ENCODE peak calls at places on chromosomes 4 and X, in six cellular contexts. N is lung, H is lower lobe of right lung, M is GM12865, U is OCI-LY7, A is endothelial cell. I is an unnamed sample.

GRCh38 chrX:39639871-39640270 is 457.9 kb downstream of the BCOR start:
- DNase-seq in M (no peak), N (no peak), H (no peak), U (no peak), A (no peak), I (no peak)

GRCh38 chr4:81366786-81367185 is 104.9 kb downstream of the RASGEF1B start:
- DNase-seq in U (no peak), H (no peak), A (no peak), M (no peak), N (no peak), I (no peak)

GRCh38 chrX:48726596-48726995 is 30.1 kb downstream of the SUV39H1 start:
- DNase-seq in U (no peak), A (no peak), M (no peak), H (no peak), N (no peak), I (no peak)

GRCh38 chr4:152778656-152779512 is 646 bp downstream of the TIGD4 start:
- DNase-seq in A (peak; percentile 28), N (no peak), H (no peak), U (peak; percentile 50), M (peak; percentile 55), I (peak; percentile 3)

GRCh38 chrX:40326186-40326965 is 228.6 kb upstream of the BCOR start:
- DNase-seq in H (no peak), M (no peak), U (no peak), N (no peak), A (no peak), I (no peak)

GRCh38 chr4:110480741-110481271 is 4.9 kb downstream of the ENPEP start:
- DNase-seq in A (no peak), M (no peak), N (no peak), H (no peak), U (no peak), I (no peak)

GRCh38 chrX:154727418-154728323 is 23.2 kb downstream of the GAB3 start:
- DNase-seq in A (no peak), H (peak; percentile 51), N (peak; percentile 54), M (no peak), U (no peak), I (no peak)

GRCh38 chr4:72319596-72319995 is 249.4 kb downstream of the ADAMTS3 start:
- DNase-seq in A (no peak), M (peak; percentile 14), U (no peak), H (no peak), N (no peak), I (peak; percentile 35)

GRCh38 chr4:32662803-32663202 is 1942.6 kb downstream of the PCDH7 start:
- DNase-seq in N (no peak), A (no peak), M (no peak), U (no peak), H (no peak), I (no peak)

GRCh38 chr4:170089274-170089742 is 448 bp downstream of the AADAT start:
- DNase-seq in U (no peak), N (no peak), A (peak; percentile 28), H (peak; percentile 43), M (no peak), I (peak; percentile 20)

GRCh38 chr4:22434895-22435294 is 81.0 kb downstream of the ADGRA3 start:
- DNase-seq in H (no peak), A (peak; percentile 54), N (no peak), U (peak; percentile 11), M (peak; percentile 58), I (peak; percentile 5)
- TF ChIP-seq CTCF in H (peak; percentile 22), A (no peak), N (no peak), U (peak; percentile 59), M (peak; percentile 33), I (no peak)

GRCh38 chrX:16664626-16665025 is 14.7 kb downstream of the S100G start:
- DNase-seq in A (no peak), H (no peak), M (no peak), N (no peak), U (no peak), I (no peak)
- TF ChIP-seq CTCF in A (no peak), H (no peak), M (no peak), N (no peak), U (peak; percentile 17), I (no peak)

DNA sequence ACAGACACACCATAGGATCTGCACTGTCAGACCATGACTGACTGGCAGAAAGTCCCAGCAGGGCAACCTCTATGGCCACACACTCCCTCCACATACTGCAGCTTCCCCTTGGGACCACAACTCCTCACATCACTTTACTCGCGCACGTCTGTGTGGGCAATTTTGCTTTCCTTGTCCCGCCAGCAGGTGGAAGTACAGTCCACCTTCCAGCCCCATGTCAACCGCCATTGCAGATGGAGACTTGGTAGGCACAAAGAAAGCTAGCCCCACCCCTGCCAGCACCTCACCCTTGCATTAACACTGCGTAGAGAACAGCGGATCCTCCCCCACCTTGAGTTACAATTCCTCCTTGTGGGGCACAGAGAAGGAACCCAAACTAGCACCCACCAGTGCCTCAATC is 74.4 kb upstream of the NAP1L2 start:
- DNase-seq in N (no peak), A (no peak), M (peak; percentile 0), H (no peak), U (no peak), I (no peak)
- TF ChIP-seq CTCF in N (no peak), A (no peak), M (no peak), H (no peak), U (no peak), I (no peak)

GRCh38 chr4:142243250-142243649 is 602.9 kb downstream of the INPP4B start:
- DNase-seq in A (no peak), H (no peak), U (no peak), N (no peak), M (no peak), I (no peak)
- TF ChIP-seq CTCF in A (no peak), H (no peak), U (no peak), N (no peak), M (no peak), I (no peak)

GRCh38 chr4:16884673-16885460 is 13.6 kb downstream of the LDB2 start:
- DNase-seq in N (no peak), H (no peak), U (no peak), M (no peak), A (no peak), I (no peak)
- TF ChIP-seq CTCF in N (no peak), H (no peak), U (no peak), M (no peak), A (peak; percentile 50), I (no peak)

GRCh38 chr4:109294006-109294405 is 8.5 kb downstream of the COL25A1 start:
- DNase-seq in U (peak; percentile 54), N (no peak), H (no peak), M (peak; percentile 64), A (peak; percentile 36), I (no peak)
- TF ChIP-seq CTCF in U (peak; percentile 80), N (no peak), H (peak; percentile 39), M (peak; percentile 59), A (peak; percentile 61), I (no peak)

DNA sequence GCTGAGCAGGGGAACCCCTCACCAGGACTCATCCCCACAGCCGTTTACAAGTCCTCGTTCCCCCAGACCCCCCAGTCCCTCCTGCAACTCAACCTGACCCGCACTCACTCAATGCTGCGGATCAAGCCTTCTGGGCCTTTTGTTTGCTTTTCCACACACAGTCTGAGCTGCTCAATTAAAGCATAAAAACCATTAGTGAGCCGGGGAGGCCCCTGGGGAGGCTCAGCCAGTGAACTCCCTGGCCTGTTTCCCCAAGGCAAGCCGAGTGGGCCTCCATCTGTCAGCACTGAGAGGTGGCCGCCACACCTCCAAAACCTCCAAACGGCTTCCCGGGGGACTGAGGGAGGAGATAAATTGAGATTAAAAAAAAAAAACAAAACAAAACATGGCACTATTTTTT is 158.5 kb downstream of the SHOX start:
- DNase-seq in H (no peak), M (no peak), U (no peak), A (no peak), N (no peak), I (no peak)
- TF ChIP-seq CTCF in H (no peak), M (no peak), U (no peak), A (no peak), N (no peak), I (no peak)

GRCh38 chr4:77662396-77662795 is 56.8 kb downstream of the CXCL13 start:
- DNase-seq in H (peak; percentile 50), M (no peak), N (peak; percentile 55), A (no peak), U (no peak), I (no peak)
- TF ChIP-seq CTCF in H (no peak), M (no peak), N (no peak), A (no peak), U (no peak), I (no peak)

I was measured in RWPE1.